ENCODE peak calls at places on chromosomes 6 and 20, in four cellular contexts. P is GM12878, F is HepG2, L is H1. V is an unnamed sample.

GRCh38 chr6:137645850-137646249 is 151.7 kb upstream of the OLIG3 start:
- DNase-seq in L (no peak), F (no peak), P (no peak), V (no peak)

GRCh38 chr20:54144847-54145246 is 28.9 kb downstream of the CYP24A1 start:
- DNase-seq in F (no peak), L (no peak), P (no peak), V (no peak)

GRCh38 chr6:29263001-29263400 is 38.5 kb upstream of the OR14J1 start:
- DNase-seq in P (no peak), L (no peak), F (no peak), V (no peak)

GRCh38 chr6:24100336-24100735 is 25.7 kb upstream of the NRSN1 start:
- DNase-seq in P (no peak), F (no peak), L (no peak), V (no peak)

GRCh38 chr6:170091000-170091638 is 199.8 kb downstream of the DLL1 start:
- DNase-seq in L (peak; percentile 23), P (no peak), F (no peak), V (no peak)

GRCh38 chr6:14288910-14289309 is 171.3 kb downstream of the CD83 start:
- DNase-seq in P (no peak), L (no peak), F (no peak), V (no peak)

GRCh38 chr20:54543369-54543768 is 68.0 kb downstream of the DOK5 start:
- DNase-seq in L (no peak), F (no peak), P (no peak), V (no peak)

GRCh38 chr20:16555754-16556153 is 17.5 kb downstream of the KIF16B start:
- DNase-seq in P (no peak), L (no peak), F (no peak), V (no peak)

GRCh38 chr6:166907373-166907841 is 48.9 kb downstream of the RNASET2 start:
- DNase-seq in L (no peak), P (peak; percentile 53), F (no peak), V (no peak)

GRCh38 chr6:74942130-74942529 is 263.7 kb downstream of the COL12A1 start:
- DNase-seq in P (no peak), L (no peak), F (no peak), V (no peak)

GRCh38 chr6:11341867-11342266 is 109.4 kb upstream of the NEDD9 start:
- DNase-seq in F (no peak), L (no peak), P (no peak), V (no peak)

GRCh38 chr20:4721719-4722118 is at the start of gene PRND:
- DNase-seq in P (no peak), F (no peak), L (no peak), V (no peak)

GRCh38 chr6:169425628-169426370 is 172.2 kb upstream of the THBS2 start:
- DNase-seq in L (no peak), P (no peak), F (no peak), V (no peak)

GRCh38 chr6:46234156-46234556 is 63.4 kb upstream of the ENPP5 start:
- DNase-seq in F (no peak), P (no peak), L (no peak), V (no peak)

GRCh38 chr20:46779831-46780230 is 70.4 kb downstream of the SLC2A10 start:
- DNase-seq in P (no peak), F (no peak), L (no peak), V (peak; percentile 27)

GRCh38 chr6:93721386-93722048 is 302.2 kb upstream of the EPHA7 start:
- DNase-seq in P (no peak), L (peak; percentile 52), F (peak; percentile 1), V (peak; percentile 16)

GRCh38 chr6:12331951-12332749 is 42.0 kb downstream of the EDN1 start:
- DNase-seq in P (no peak), F (peak; percentile 90), L (no peak), V (no peak)

GRCh38 chr6:126539022-126539421 is 199.1 kb downstream of the CENPW start:
- DNase-seq in L (no peak), P (no peak), F (no peak), V (no peak)

GRCh38 chr6:6080975-6081374 is 74.2 kb upstream of the NRN1 start:
- DNase-seq in F (no peak), L (no peak), P (no peak), V (no peak)

GRCh38 chr6:105509506-105510331 is 106.8 kb upstream of the PREP start:
- DNase-seq in P (no peak), L (peak; percentile 51), F (no peak), V (no peak)

GRCh38 chr6:66555082-66555481 is 848.1 kb upstream of the EYS start:
- DNase-seq in F (no peak), L (no peak), P (no peak), V (no peak)

GRCh38 chr6:148557796-148558457 is 188.9 kb upstream of the UST start:
- DNase-seq in L (no peak), F (no peak), P (no peak), V (no peak)

GRCh38 chr6:137084090-137084489 is 39.3 kb upstream of the IL20RA start:
- DNase-seq in P (no peak), L (no peak), F (no peak), V (no peak)

GRCh38 chr6:116847234-116847633 is 18.4 kb upstream of the GPRC6A start:
- DNase-seq in F (peak; percentile 59), P (no peak), L (no peak), V (no peak)

GRCh38 chr6:104642871-104643270 is 216.8 kb downstream of the HACE1 start:
- DNase-seq in P (no peak), L (no peak), F (no peak), V (no peak)

GRCh38 chr20:60341062-60341461 is 382.8 kb downstream of the CDH26 start:
- DNase-seq in P (no peak), L (no peak), F (no peak), V (no peak)

GRCh38 chr6:106745396-106745795 is 116.0 kb downstream of the QRSL1 start:
- DNase-seq in F (peak; percentile 58), P (no peak), L (no peak), V (no peak)

DNA sequence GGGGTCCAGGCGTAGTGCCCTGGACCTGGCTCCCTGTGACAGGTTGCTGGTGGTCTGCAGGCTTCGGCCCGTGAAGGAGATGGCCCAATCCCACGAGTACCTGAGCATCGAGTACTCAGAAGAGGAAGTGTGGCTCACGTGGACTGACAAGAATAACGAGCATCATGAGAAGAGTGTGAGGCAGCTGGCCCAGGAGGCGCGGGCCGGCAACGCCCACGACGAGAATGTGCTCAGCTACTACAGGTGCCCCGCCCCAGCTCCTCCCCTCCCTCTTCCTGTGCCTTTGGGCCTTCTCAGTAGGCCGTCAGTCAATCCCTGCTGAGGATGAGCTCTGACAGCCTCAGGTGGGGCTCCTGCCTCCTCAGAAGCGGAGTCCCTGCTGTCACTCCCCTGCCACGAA is 42.6 kb downstream of the UQCC2 start:
- DNase-seq in P (no peak), F (no peak), L (no peak), V (no peak)
- TF ChIP-seq SUZ12 in P (no peak), F (no peak), L (no peak), V (no peak)

GRCh38 chr6:37004044-37004984 is 1.1 kb upstream of the FGD2 start:
- DNase-seq in F (no peak), L (no peak), P (no peak), V (no peak)

GRCh38 chr6:36997811-36998722 is 7.4 kb upstream of the FGD2 start:
- DNase-seq in P (no peak), L (no peak), F (no peak), V (no peak)

GRCh38 chr6:37005061-37005810 is at the start of gene FGD2:
- DNase-seq in F (no peak), L (no peak), P (no peak), V (no peak)

GRCh38 chr6:36998723-36999466 is 6.6 kb upstream of the FGD2 start:
- DNase-seq in F (no peak), P (no peak), L (no peak), V (no peak)

DNA sequence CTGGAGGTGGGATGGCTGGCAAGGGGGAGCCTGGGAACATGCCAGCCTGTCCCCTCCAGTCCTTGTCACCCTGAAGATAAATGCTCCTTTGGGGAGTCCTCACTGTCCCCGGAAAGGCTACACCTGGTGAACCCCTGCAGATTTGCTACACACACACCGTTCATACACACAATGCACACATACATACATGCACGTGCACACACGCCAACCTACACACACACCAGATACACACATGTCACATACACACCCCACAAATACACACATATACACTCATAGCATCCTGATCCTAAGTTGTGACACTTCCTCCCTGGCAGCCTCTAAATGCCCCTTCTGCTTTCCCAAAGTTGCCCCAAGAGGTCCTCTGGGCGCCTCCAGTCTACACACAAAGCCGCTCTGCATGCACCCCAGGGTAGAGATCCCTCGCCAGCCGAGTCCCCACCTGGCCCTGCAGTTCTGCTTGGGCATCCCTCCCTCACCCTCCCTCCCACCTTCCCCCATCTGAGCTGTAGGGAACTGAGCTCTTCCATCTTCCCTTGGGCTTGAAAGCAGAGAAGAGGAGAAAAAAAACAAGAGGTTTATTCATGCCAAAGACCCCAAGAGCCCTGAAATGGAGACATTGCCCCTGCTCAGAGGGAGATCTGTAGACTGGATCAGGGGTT is 5.9 kb upstream of the FGD2 start:
- DNase-seq in F (no peak), P (no peak), L (no peak), V (no peak)
- H3K4me1 ChIP-seq in F (peaks cover 12% of the 10 kb centered on the region), P (peaks cover 9% of the 10 kb centered on the region), L (no peaks in the 10 kb centered on the region), V (peaks cover 8% of the 10 kb centered on the region)

GRCh38 chr20:58985656-58986055 is 4.6 kb downstream of the NELFCD start:
- DNase-seq in F (no peak), P (no peak), L (no peak), V (no peak)

GRCh38 chr20:58981564-58982364 is 708 bp downstream of the NELFCD start:
- DNase-seq in F (peak; percentile 35), L (peak; percentile 62), P (no peak), V (no peak)

GRCh38 chr20:58984691-58985090 is 3.6 kb downstream of the NELFCD start:
- DNase-seq in F (no peak), P (no peak), L (no peak), V (no peak)

GRCh38 chr20:58980711-58981563 is at the start of gene NELFCD:
- DNase-seq in L (peak; percentile 96), F (peak; percentile 90), P (no peak), V (peak; percentile 79)

DNA sequence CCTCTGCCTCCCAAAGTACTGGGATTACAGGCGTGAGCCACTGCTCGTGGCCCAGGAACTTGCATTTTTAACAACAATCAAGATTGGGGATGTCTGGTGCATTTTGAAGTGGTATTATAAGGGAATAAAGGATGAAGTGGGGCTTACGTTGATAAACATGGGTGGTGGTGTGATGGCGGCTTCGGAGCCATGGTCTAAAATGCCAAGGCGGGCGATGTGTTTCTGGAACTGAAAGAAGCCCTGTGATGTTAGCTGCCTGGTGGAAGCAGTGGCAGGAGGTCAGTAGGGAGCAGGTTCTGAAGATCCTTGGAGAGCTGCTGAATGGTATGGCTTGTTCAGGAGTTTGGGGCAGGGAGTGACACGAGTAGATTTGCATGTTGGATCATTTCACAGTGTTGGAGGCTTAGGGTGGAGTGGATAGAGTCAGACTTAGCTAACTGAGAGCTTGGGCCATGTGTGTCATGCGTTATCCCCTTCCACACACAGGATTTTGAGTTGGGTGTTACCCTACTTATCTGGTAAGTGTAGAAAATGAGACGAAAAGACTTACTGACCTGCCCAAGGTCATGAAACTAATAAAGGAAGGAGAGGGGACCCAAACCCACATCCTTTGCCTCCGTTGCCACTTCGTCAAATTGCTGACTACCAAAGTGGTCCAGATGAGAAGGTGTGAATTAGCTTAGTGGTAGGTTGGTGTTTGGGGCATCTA is 1.5 kb downstream of the NELFCD start:
- DNase-seq in F (no peak), L (no peak), P (no peak), V (no peak)
- TF ChIP-seq YY1 in F (no peak), L (no peak), P (no peak), V (no peak)

DNA sequence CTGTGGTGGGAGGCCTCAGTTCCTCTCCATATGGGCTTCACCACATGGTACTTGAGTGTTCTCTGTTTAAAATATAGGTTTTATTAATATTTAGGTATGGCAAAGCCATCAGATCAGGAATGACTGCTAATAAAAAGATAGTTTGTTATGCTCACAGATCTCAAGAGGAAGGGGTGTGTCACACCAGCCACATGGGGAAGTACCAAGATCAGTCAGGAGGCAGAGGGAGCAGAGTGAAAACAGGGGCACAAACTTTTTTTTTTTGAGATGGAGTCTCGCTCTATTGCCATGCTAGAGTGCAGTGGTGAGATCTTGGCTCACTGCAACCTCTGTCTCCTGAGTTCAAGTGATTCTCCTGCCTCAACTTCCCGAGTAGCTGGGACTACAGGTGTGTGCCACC is 92.1 kb upstream of the GCM1 start:
- DNase-seq in P (no peak), L (no peak), F (no peak), V (no peak)
- TF ChIP-seq SUZ12 in P (no peak), L (no peak), F (no peak), V (no peak)